ENCODE peak calls at places on chromosomes 12 and 14, in six cellular contexts. One of them, this sample, is unnamed.

GRCh38 chr14:90274808-90275454 is 18.6 kb downstream of the PSMC1 start:
- DNase-seq in effector memory CD4-positive, alpha-beta T cell: no peak
- DNase-seq in H7: no peak
- DNase-seq in ovary: no peak
- DNase-seq in Ammon's horn: no peak
- DNase-seq in NCI-H2081 treated with DMSO at 0.1 percent for 48 hours: no peak
- DNase-seq in this sample: no peak

GRCh38 chr14:31987691-31988090 is 89.4 kb upstream of the ARHGAP5 start:
- DNase-seq in effector memory CD4-positive, alpha-beta T cell: no peak
- DNase-seq in H7: no peak
- DNase-seq in ovary: no peak
- DNase-seq in Ammon's horn: no peak
- DNase-seq in NCI-H2081 treated with DMSO at 0.1 percent for 48 hours: no peak
- DNase-seq in this sample: no peak

GRCh38 chr12:130436741-130437501 is 99.2 kb downstream of the PIWIL1 start:
- DNase-seq in effector memory CD4-positive, alpha-beta T cell: no peak
- DNase-seq in H7: no peak
- DNase-seq in ovary: no peak
- DNase-seq in Ammon's horn: no peak
- DNase-seq in NCI-H2081 treated with DMSO at 0.1 percent for 48 hours: no peak
- DNase-seq in this sample: no peak

GRCh38 chr14:72745546-72745945 is 148.4 kb downstream of the DPF3 start:
- DNase-seq in effector memory CD4-positive, alpha-beta T cell: no peak
- DNase-seq in H7: no peak
- DNase-seq in ovary: no peak
- DNase-seq in Ammon's horn: no peak
- DNase-seq in NCI-H2081 treated with DMSO at 0.1 percent for 48 hours: no peak
- DNase-seq in this sample: no peak

GRCh38 chr14:50830932-50831703 is at the start of gene NIN:
- DNase-seq in effector memory CD4-positive, alpha-beta T cell: peak
- DNase-seq in H7: peak
- DNase-seq in ovary: peak
- DNase-seq in Ammon's horn: peak
- DNase-seq in NCI-H2081 treated with DMSO at 0.1 percent for 48 hours: no peak
- DNase-seq in this sample: peak

GRCh38 chr12:3204716-3205617 is 127.8 kb downstream of the TSPAN9 start:
- DNase-seq in effector memory CD4-positive, alpha-beta T cell: no peak
- DNase-seq in H7: no peak
- DNase-seq in ovary: no peak
- DNase-seq in Ammon's horn: no peak
- DNase-seq in NCI-H2081 treated with DMSO at 0.1 percent for 48 hours: no peak
- DNase-seq in this sample: no peak

GRCh38 chr14:85131523-85131922 is 398.4 kb upstream of the FLRT2 start:
- DNase-seq in effector memory CD4-positive, alpha-beta T cell: no peak
- DNase-seq in H7: peak
- DNase-seq in ovary: no peak
- DNase-seq in Ammon's horn: no peak
- DNase-seq in NCI-H2081 treated with DMSO at 0.1 percent for 48 hours: no peak
- DNase-seq in this sample: no peak

GRCh38 chr14:103250888-103251287 is 83.1 kb upstream of the EIF5 start:
- DNase-seq in effector memory CD4-positive, alpha-beta T cell: no peak
- DNase-seq in H7: no peak
- DNase-seq in ovary: no peak
- DNase-seq in Ammon's horn: no peak
- DNase-seq in NCI-H2081 treated with DMSO at 0.1 percent for 48 hours: no peak
- DNase-seq in this sample: no peak

GRCh38 chr12:67042697-67043131 is 226.4 kb upstream of the CAND1 start:
- DNase-seq in effector memory CD4-positive, alpha-beta T cell: no peak
- DNase-seq in H7: peak
- DNase-seq in ovary: no peak
- DNase-seq in Ammon's horn: no peak
- DNase-seq in NCI-H2081 treated with DMSO at 0.1 percent for 48 hours: peak
- DNase-seq in this sample: no peak

GRCh38 chr14:36652542-36653201 is 9.0 kb upstream of the PAX9 start:
- DNase-seq in effector memory CD4-positive, alpha-beta T cell: no peak
- DNase-seq in H7: no peak
- DNase-seq in ovary: no peak
- DNase-seq in Ammon's horn: no peak
- DNase-seq in NCI-H2081 treated with DMSO at 0.1 percent for 48 hours: no peak
- DNase-seq in this sample: no peak

GRCh38 chr12:29901585-29901984 is 117.8 kb upstream of the TMTC1 start:
- DNase-seq in effector memory CD4-positive, alpha-beta T cell: no peak
- DNase-seq in H7: peak
- DNase-seq in ovary: no peak
- DNase-seq in Ammon's horn: no peak
- DNase-seq in NCI-H2081 treated with DMSO at 0.1 percent for 48 hours: no peak
- DNase-seq in this sample: no peak

GRCh38 chr12:6030081-6030480 is 85.0 kb upstream of the ANO2 start:
- DNase-seq in effector memory CD4-positive, alpha-beta T cell: no peak
- DNase-seq in H7: peak
- DNase-seq in ovary: no peak
- DNase-seq in Ammon's horn: no peak
- DNase-seq in NCI-H2081 treated with DMSO at 0.1 percent for 48 hours: no peak
- DNase-seq in this sample: no peak

GRCh38 chr12:92845320-92845719 is 83.8 kb downstream of the EEA1 start:
- DNase-seq in effector memory CD4-positive, alpha-beta T cell: no peak
- DNase-seq in H7: no peak
- DNase-seq in ovary: no peak
- DNase-seq in Ammon's horn: no peak
- DNase-seq in NCI-H2081 treated with DMSO at 0.1 percent for 48 hours: no peak
- DNase-seq in this sample: no peak

GRCh38 chr14:54796961-54797360 is 105.7 kb downstream of the GCH1 start:
- DNase-seq in effector memory CD4-positive, alpha-beta T cell: no peak
- DNase-seq in H7: no peak
- DNase-seq in ovary: no peak
- DNase-seq in Ammon's horn: no peak
- DNase-seq in NCI-H2081 treated with DMSO at 0.1 percent for 48 hours: no peak
- DNase-seq in this sample: no peak

GRCh38 chr14:57871487-57872080 is 5.7 kb upstream of the SLC35F4 start:
- DNase-seq in effector memory CD4-positive, alpha-beta T cell: no peak
- DNase-seq in H7: peak
- DNase-seq in ovary: no peak
- DNase-seq in Ammon's horn: peak
- DNase-seq in NCI-H2081 treated with DMSO at 0.1 percent for 48 hours: no peak
- DNase-seq in this sample: no peak

GRCh38 chr12:110661337-110661972 is 27.5 kb downstream of the HVCN1 start:
- DNase-seq in effector memory CD4-positive, alpha-beta T cell: no peak
- DNase-seq in H7: peak
- DNase-seq in ovary: no peak
- DNase-seq in Ammon's horn: peak
- DNase-seq in NCI-H2081 treated with DMSO at 0.1 percent for 48 hours: no peak
- DNase-seq in this sample: peak

GRCh38 chr14:104872469-104873341 is 7.6 kb downstream of the CEP170B start:
- DNase-seq in effector memory CD4-positive, alpha-beta T cell: no peak
- DNase-seq in H7: peak
- DNase-seq in ovary: peak
- DNase-seq in Ammon's horn: no peak
- DNase-seq in NCI-H2081 treated with DMSO at 0.1 percent for 48 hours: no peak
- DNase-seq in this sample: no peak

GRCh38 chr14:81388236-81388801 is 11.8 kb downstream of the STON2 start:
- DNase-seq in effector memory CD4-positive, alpha-beta T cell: no peak
- DNase-seq in H7: no peak
- DNase-seq in ovary: no peak
- DNase-seq in Ammon's horn: peak
- DNase-seq in NCI-H2081 treated with DMSO at 0.1 percent for 48 hours: no peak
- DNase-seq in this sample: no peak

GRCh38 chr14:65834051-65834450 is 421.5 kb downstream of the FUT8 start:
- DNase-seq in effector memory CD4-positive, alpha-beta T cell: no peak
- DNase-seq in H7: no peak
- DNase-seq in ovary: no peak
- DNase-seq in Ammon's horn: no peak
- DNase-seq in NCI-H2081 treated with DMSO at 0.1 percent for 48 hours: no peak
- DNase-seq in this sample: no peak

GRCh38 chr12:20097561-20097960 is 270.8 kb upstream of the PDE3A start:
- DNase-seq in effector memory CD4-positive, alpha-beta T cell: no peak
- DNase-seq in H7: no peak
- DNase-seq in ovary: no peak
- DNase-seq in Ammon's horn: peak
- DNase-seq in NCI-H2081 treated with DMSO at 0.1 percent for 48 hours: no peak
- DNase-seq in this sample: no peak

GRCh38 chr14:96352708-96353107 is 10.4 kb downstream of the ATG2B start:
- DNase-seq in effector memory CD4-positive, alpha-beta T cell: no peak
- DNase-seq in H7: no peak
- DNase-seq in ovary: no peak
- DNase-seq in Ammon's horn: no peak
- DNase-seq in NCI-H2081 treated with DMSO at 0.1 percent for 48 hours: no peak
- DNase-seq in this sample: no peak

GRCh38 chr12:118350908-118351592 is 21.7 kb downstream of the TAOK3 start:
- DNase-seq in effector memory CD4-positive, alpha-beta T cell: no peak
- DNase-seq in H7: no peak
- DNase-seq in ovary: no peak
- DNase-seq in Ammon's horn: no peak
- DNase-seq in NCI-H2081 treated with DMSO at 0.1 percent for 48 hours: no peak
- DNase-seq in this sample: no peak

GRCh38 chr14:44989497-44990440 is 27.8 kb downstream of the TOGARAM1 start:
- DNase-seq in effector memory CD4-positive, alpha-beta T cell: no peak
- DNase-seq in H7: no peak
- DNase-seq in ovary: no peak
- DNase-seq in Ammon's horn: no peak
- DNase-seq in NCI-H2081 treated with DMSO at 0.1 percent for 48 hours: no peak
- DNase-seq in this sample: no peak

GRCh38 chr12:130421896-130422295 is 84.2 kb downstream of the PIWIL1 start:
- DNase-seq in effector memory CD4-positive, alpha-beta T cell: no peak
- DNase-seq in H7: no peak
- DNase-seq in ovary: no peak
- DNase-seq in Ammon's horn: no peak
- DNase-seq in NCI-H2081 treated with DMSO at 0.1 percent for 48 hours: no peak
- DNase-seq in this sample: no peak

GRCh38 chr12:49987620-49988303 is 15.0 kb downstream of the AQP6 start:
- DNase-seq in effector memory CD4-positive, alpha-beta T cell: no peak
- DNase-seq in H7: no peak
- DNase-seq in ovary: no peak
- DNase-seq in Ammon's horn: peak
- DNase-seq in NCI-H2081 treated with DMSO at 0.1 percent for 48 hours: peak
- DNase-seq in this sample: no peak

GRCh38 chr12:6769003-6769389 is 2.8 kb downstream of the PTMS start:
- DNase-seq in effector memory CD4-positive, alpha-beta T cell: no peak
- DNase-seq in H7: peak
- DNase-seq in ovary: peak
- DNase-seq in Ammon's horn: no peak
- DNase-seq in NCI-H2081 treated with DMSO at 0.1 percent for 48 hours: no peak
- DNase-seq in this sample: no peak

GRCh38 chr12:66767454-66768002 is 88.7 kb upstream of the GRIP1 start:
- DNase-seq in effector memory CD4-positive, alpha-beta T cell: no peak
- DNase-seq in H7: no peak
- DNase-seq in ovary: no peak
- DNase-seq in Ammon's horn: no peak
- DNase-seq in NCI-H2081 treated with DMSO at 0.1 percent for 48 hours: no peak
- DNase-seq in this sample: no peak

GRCh38 chr12:116037941-116038837 is 239.3 kb downstream of the MED13L start:
- DNase-seq in effector memory CD4-positive, alpha-beta T cell: no peak
- DNase-seq in H7: no peak
- DNase-seq in ovary: no peak
- DNase-seq in Ammon's horn: no peak
- DNase-seq in NCI-H2081 treated with DMSO at 0.1 percent for 48 hours: no peak
- DNase-seq in this sample: no peak

GRCh38 chr14:37678916-37679315 is 83.5 kb downstream of the TTC6 start:
- DNase-seq in effector memory CD4-positive, alpha-beta T cell: no peak
- DNase-seq in H7: no peak
- DNase-seq in ovary: no peak
- DNase-seq in Ammon's horn: no peak
- DNase-seq in NCI-H2081 treated with DMSO at 0.1 percent for 48 hours: no peak
- DNase-seq in this sample: no peak